ENCODE peak calls at places on chromosome 18, in four cellular contexts. V is HT1080; P is stimulated activated CD4-positive, alpha-beta T cell treated with anti-CD3 and anti-CD28 coated beads, Interleukin-15, amount 100 ng/mL, for 1 hour; G is fibroblast of mammary gland. T is an unnamed sample.
A peak's percentile ranks its signal among the peaks of the same experiment; 100 is the strongest.

GRCh38 chr18:60962629-60963028 is 370.6 kb upstream of the CDH20 start:
- DNase-seq in P (no peak), G (no peak), V (no peak), T (no peak)

GRCh38 chr18:22434973-22435608 is 17.4 kb upstream of the CTAGE1 start:
- DNase-seq in P (no peak), G (peak; percentile 93), V (peak; percentile 78), T (peak; percentile 88)

GRCh38 chr18:79366177-79367094 is 29.3 kb upstream of the NFATC1 start:
- DNase-seq in G (peak; percentile 94), P (no peak), V (no peak), T (peak; percentile 96)

GRCh38 chr18:79548986-79549637 is 130.5 kb upstream of the CTDP1 start:
- DNase-seq in V (no peak), P (no peak), G (no peak), T (no peak)

GRCh38 chr18:43879350-43879749 is 602.1 kb upstream of the SYT4 start:
- DNase-seq in V (no peak), P (no peak), G (peak; percentile 48), T (no peak)

GRCh38 chr18:32160547-32160946 is 29.3 kb upstream of the MEP1B start:
- DNase-seq in P (no peak), G (no peak), V (no peak), T (no peak)

GRCh38 chr18:38948436-38948835 is 1382.8 kb upstream of the CELF4 start:
- DNase-seq in P (no peak), G (no peak), V (no peak), T (no peak)

GRCh38 chr18:3440340-3440739 is 9.6 kb upstream of the TGIF1 start:
- DNase-seq in P (no peak), V (no peak), G (no peak), T (no peak)

GRCh38 chr18:5073026-5073944 is 123.8 kb downstream of the AKAIN1 start:
- DNase-seq in V (peak; percentile 53), G (peak; percentile 29), P (no peak), T (peak; percentile 8)

GRCh38 chr18:13558132-13558531 is 168.2 kb downstream of the FAM210A start:
- DNase-seq in G (peak; percentile 46), P (no peak), V (peak; percentile 21), T (peak; percentile 17)

GRCh38 chr18:3223356-3223755 is 3.6 kb upstream of the MYOM1 start:
- DNase-seq in G (no peak), V (no peak), P (no peak), T (no peak)

GRCh38 chr18:77073336-77074093 is 59.1 kb downstream of the MBP start:
- DNase-seq in P (no peak), G (no peak), V (no peak), T (no peak)

GRCh38 chr18:48819276-48819675 is 131.5 kb downstream of the SMAD7 start:
- DNase-seq in V (no peak), P (no peak), G (no peak), T (no peak)

GRCh38 chr18:35481960-35482366 is 15.8 kb downstream of the INO80C start:
- DNase-seq in G (no peak), V (no peak), P (no peak), T (peak; percentile 34)

GRCh38 chr18:5097116-5097703 is 99.8 kb downstream of the AKAIN1 start:
- DNase-seq in P (no peak), V (no peak), G (no peak), T (no peak)

GRCh38 chr18:23354625-23355024 is 98.5 kb upstream of the RIOK3 start:
- DNase-seq in V (peak; percentile 74), P (no peak), G (peak; percentile 24), T (peak; percentile 81)

GRCh38 chr18:10239138-10239537 is 215.3 kb upstream of the APCDD1 start:
- DNase-seq in P (no peak), V (no peak), G (no peak), T (no peak)

GRCh38 chr18:54946149-54946581 is 13.1 kb downstream of the CCDC68 start:
- DNase-seq in P (no peak), G (no peak), V (peak; percentile 54), T (peak; percentile 26)

GRCh38 chr18:36871801-36872200 is 42.9 kb downstream of the KIAA1328 start:
- DNase-seq in V (no peak), P (no peak), G (no peak), T (no peak)

GRCh38 chr18:38539373-38539772 is 973.8 kb upstream of the CELF4 start:
- DNase-seq in V (no peak), P (no peak), G (no peak), T (no peak)

GRCh38 chr18:62981566-62981965 is 266.2 kb downstream of the PHLPP1 start:
- DNase-seq in V (no peak), G (no peak), P (no peak), T (no peak)

GRCh38 chr18:75815767-75816166 is 388.3 kb upstream of the SMIM21 start:
- DNase-seq in G (no peak), V (no peak), P (no peak), T (no peak)

GRCh38 chr18:24000613-24001490 is 13.7 kb upstream of the TTC39C start:
- DNase-seq in V (no peak), P (no peak), G (no peak), T (no peak)

GRCh38 chr18:32328379-32328778 is 138.5 kb downstream of the MEP1B start:
- DNase-seq in G (peak; percentile 69), V (no peak), P (no peak), T (peak; percentile 80)

GRCh38 chr18:40012931-40013609 is 1942.0 kb upstream of the PIK3C3 start:
- DNase-seq in P (no peak), V (peak; percentile 67), G (peak; percentile 20), T (peak; percentile 45)

GRCh38 chr18:13139885-13140450 is 78.6 kb upstream of the LDLRAD4 start:
- DNase-seq in V (no peak), P (no peak), G (no peak), T (no peak)

GRCh38 chr18:48745293-48745692 is 205.5 kb downstream of the SMAD7 start:
- DNase-seq in G (no peak), P (no peak), V (no peak), T (no peak)

GRCh38 chr18:11494093-11494492 is 115.3 kb upstream of the SLC35G4 start:
- DNase-seq in V (peak; percentile 8), P (no peak), G (peak; percentile 21), T (peak; percentile 61)

GRCh38 chr18:45106331-45106774 is 425.7 kb downstream of the SETBP1 start:
- DNase-seq in V (peak; percentile 79), G (peak; percentile 51), P (no peak), T (peak; percentile 76)

GRCh38 chr18:63590966-63591695 is 4.0 kb downstream of the SERPINB13 start:
- DNase-seq in V (no peak), G (no peak), P (no peak), T (no peak)

GRCh38 chr18:35131387-35132283 is 90.4 kb downstream of the MAPRE2 start:
- DNase-seq in V (peak; percentile 27), P (no peak), G (peak; percentile 28), T (no peak)

GRCh38 chr18:45251236-45251635 is 364.0 kb upstream of the SLC14A2 start:
- DNase-seq in V (no peak), G (no peak), P (no peak), T (peak; percentile 17)

T was measured in astrocyte.